ENCODE peak calls at places on chromosomes 3 and 15, in seven cellular contexts. H, T, V, C, Q, U and S are unnamed samples.

GRCh38 chr3:142209655-142210054 is 15.7 kb downstream of the GK5 start:
- DNase-seq in U (no peak), Q (peak; percentile 26), T (no peak), H (no peak), V (no peak), C (no peak), S (peak; percentile 87)

GRCh38 chr3:143552851-143553250 is 295.4 kb downstream of the SLC9A9 start:
- DNase-seq in Q (no peak), V (no peak), U (no peak), H (no peak), T (no peak), C (no peak), S (no peak)

GRCh38 chr3:48612270-48612669 is 2.8 kb upstream of the UQCRC1 start:
- DNase-seq in U (no peak), H (no peak), V (no peak), Q (no peak), T (no peak), C (no peak), S (no peak)

GRCh38 chr15:92098869-92099268 is 245.4 kb downstream of the SLCO3A1 start:
- DNase-seq in U (no peak), V (no peak), C (no peak), T (no peak), H (no peak), Q (peak; percentile 28), S (no peak)

GRCh38 chr15:52284164-52284563 is 11.4 kb downstream of the MYO5C start:
- DNase-seq in Q (no peak), V (no peak), C (no peak), U (no peak), T (peak; percentile 73), H (no peak), S (no peak)

GRCh38 chr3:165751654-165752053 is 85.6 kb downstream of the BCHE start:
- DNase-seq in H (no peak), V (no peak), T (no peak), Q (no peak), U (no peak), C (no peak), S (no peak)

GRCh38 chr3:8153778-8154177 is 347.8 kb upstream of the LMCD1 start:
- DNase-seq in V (no peak), C (no peak), T (no peak), U (no peak), Q (no peak), H (no peak), S (no peak)

GRCh38 chr3:30585654-30586053 is 20.7 kb upstream of the TGFBR2 start:
- DNase-seq in H (no peak), Q (no peak), U (no peak), C (no peak), V (no peak), T (no peak), S (no peak)

GRCh38 chr3:157089455-157090221 is 70.3 kb downstream of the CCNL1 start:
- DNase-seq in U (no peak), C (no peak), T (peak; percentile 14), H (peak; percentile 67), Q (peak; percentile 36), V (peak; percentile 56), S (peak; percentile 77)

GRCh38 chr3:66394261-66395249 is 106.3 kb downstream of the LRIG1 start:
- DNase-seq in C (peak; percentile 72), T (no peak), V (no peak), U (no peak), H (no peak), Q (no peak), S (peak; percentile 58)

GRCh38 chr3:194212021-194212868 is 76.3 kb downstream of the HES1 start:
- DNase-seq in U (no peak), H (no peak), Q (no peak), C (no peak), V (no peak), T (no peak), S (peak; percentile 28)

GRCh38 chr3:194826594-194826993 is 140.9 kb downstream of the FAM43A start:
- DNase-seq in U (no peak), H (peak; percentile 50), Q (no peak), T (no peak), V (no peak), C (no peak), S (no peak)

GRCh38 chr3:5231536-5231935 is 44.0 kb downstream of the EDEM1 start:
- DNase-seq in Q (no peak), C (no peak), T (no peak), U (no peak), V (no peak), H (no peak), S (no peak)
- TF ChIP-seq EP300 in Q (no peak), C (no peak), T (no peak), U (no peak), V (no peak), H (no peak), S (no peak)

GRCh38 chr3:147359177-147360062 is 46.9 kb downstream of the ZIC4 start:
- DNase-seq in U (no peak), C (no peak), H (no peak), Q (no peak), T (no peak), V (no peak), S (no peak)
- TF ChIP-seq EP300 in U (no peak), C (no peak), H (no peak), Q (no peak), T (no peak), V (no peak), S (no peak)

DNA sequence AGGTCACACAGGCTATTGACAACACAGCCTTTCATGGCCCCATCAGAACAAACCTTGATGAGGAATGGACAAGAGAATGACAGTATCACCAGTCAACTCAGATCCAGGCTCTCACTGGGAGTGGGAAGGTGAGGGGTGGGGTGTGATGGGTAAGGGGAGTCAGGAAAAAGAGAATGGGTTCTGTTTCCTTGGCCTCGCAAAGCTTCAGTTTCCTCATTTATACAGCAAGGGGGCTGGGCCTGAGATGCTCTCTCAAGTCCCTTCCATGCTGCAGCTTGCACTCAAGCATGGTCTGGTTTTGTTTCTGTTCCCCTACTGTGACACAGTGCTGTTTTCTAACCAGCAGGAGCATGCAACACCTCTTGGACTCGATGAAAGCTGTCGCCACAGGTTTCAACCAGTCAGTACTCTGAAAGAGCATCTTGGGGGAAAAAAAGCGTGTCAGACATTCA is 65.7 kb upstream of the IL12A start:
- DNase-seq in U (no peak), T (no peak), V (no peak), C (no peak), Q (no peak), H (no peak), S (no peak)
- TF ChIP-seq EP300 in U (no peak), T (no peak), V (no peak), C (no peak), Q (no peak), H (no peak), S (no peak)

GRCh38 chr3:71401695-71402231 is 181.8 kb downstream of the FOXP1 start:
- DNase-seq in T (no peak), H (no peak), U (no peak), Q (no peak), V (no peak), C (no peak), S (no peak)
- TF ChIP-seq EP300 in T (no peak), H (no peak), U (no peak), Q (no peak), V (no peak), C (no peak), S (no peak)

DNA sequence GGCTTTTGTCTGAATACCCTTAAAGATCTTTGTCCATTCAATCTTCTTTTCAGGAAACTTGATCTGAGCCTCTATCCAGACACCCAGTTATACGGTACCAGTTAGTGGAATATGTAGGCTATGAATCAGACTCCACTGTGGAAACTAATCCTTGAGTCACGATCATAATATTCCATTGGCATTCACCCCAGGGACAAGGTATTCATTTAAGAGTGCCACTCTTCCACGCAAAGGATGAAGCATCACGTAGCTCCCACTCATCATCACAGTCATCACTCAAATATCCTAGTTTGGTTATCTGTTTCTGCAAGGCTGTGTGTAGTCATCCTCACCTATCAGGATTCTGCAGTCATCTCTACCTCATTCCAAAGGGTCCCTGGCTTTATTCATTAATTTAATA is 85.6 kb downstream of the NEDD4 start:
- DNase-seq in Q (no peak), C (no peak), U (no peak), T (peak; percentile 92), V (no peak), H (no peak), S (no peak)
- TF ChIP-seq EP300 in Q (no peak), C (no peak), U (no peak), T (peak; percentile 94), V (no peak), H (no peak), S (no peak)

DNA sequence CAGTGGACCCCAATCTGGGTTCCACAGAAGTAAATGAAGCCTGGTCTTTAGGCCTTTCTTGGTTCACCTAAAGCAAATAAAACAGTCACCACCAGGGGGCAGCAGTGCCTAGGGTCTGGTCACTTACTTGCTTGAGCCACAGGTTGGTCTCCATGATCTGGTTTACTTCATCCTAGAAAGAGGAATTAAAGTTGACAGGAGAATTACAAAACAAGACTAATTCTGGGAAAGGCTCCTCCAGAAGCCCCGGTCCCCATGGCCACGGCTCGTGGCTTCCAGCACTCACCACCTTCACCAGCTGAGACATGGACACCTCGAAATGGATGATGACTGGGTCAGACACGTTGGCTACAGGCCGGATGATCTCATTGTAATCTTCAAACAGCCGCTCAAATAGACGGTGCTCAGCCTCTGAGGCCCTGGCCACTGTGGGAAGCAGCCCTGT is 2.3 kb downstream of the CHRNA3 start:
- DNase-seq in Q (peak; percentile 98), U (peak; percentile 66), V (peak; percentile 91), H (peak; percentile 89), T (peak; percentile 89), C (peak; percentile 94), S (peak; percentile 96)
- TF ChIP-seq EP300 in Q (no peak), U (no peak), V (peak; percentile 61), H (peak; percentile 64), T (no peak), C (no peak), S (no peak)

DNA sequence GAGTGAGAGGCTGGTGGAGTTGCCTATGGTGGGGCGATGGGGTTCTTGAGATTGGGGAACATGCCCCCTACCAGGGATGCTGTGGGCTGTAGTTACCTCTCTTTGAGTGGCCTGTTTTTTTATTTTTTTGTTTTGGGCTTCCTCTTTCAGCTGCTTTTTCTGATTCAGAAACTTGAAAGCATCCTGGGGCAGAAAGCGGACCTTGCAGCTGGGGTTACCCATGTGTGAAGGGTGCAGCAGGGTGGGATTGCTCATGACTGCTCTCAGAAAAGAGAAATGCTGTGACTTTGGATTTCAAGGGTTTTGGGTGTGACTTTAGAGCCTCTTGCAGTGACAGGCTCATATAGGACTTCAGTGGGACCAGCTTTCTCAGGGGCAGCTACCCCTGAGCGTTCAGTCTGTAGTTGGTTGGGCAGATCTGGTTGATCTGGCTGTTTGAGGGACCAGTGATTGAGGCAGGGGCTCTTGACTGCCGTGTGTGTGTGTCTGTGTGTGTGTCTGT is 1.8 kb downstream of the LIMD1 start:
- DNase-seq in C (no peak), V (no peak), T (no peak), U (no peak), Q (no peak), H (peak; percentile 59), S (no peak)
- TF ChIP-seq EP300 in C (no peak), V (no peak), T (no peak), U (no peak), Q (no peak), H (no peak), S (no peak)

DNA sequence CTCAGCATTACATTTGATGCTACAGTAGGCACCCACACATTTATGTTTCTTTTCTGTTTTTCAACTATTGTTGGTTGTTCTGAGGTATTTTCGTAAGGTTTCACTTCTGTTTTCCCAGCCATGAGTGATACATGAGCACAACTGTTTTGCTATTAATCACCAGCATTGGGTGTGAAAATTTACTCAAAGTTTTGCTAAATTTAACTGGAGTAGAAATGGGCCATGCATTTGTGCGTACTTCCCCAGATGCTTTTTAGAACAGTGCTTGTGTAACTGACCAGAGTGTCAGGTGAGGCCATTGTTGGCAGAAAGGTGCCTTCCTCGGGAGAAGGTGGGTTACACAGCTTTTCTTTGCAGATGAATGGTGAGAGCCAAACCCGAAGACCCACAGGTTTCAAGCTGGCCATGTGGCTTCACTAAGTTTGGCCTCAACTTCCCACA is 70.4 kb downstream of the ST6GAL1 start:
- DNase-seq in H (peak; percentile 33), T (no peak), C (no peak), Q (no peak), U (no peak), V (no peak), S (no peak)
- TF ChIP-seq EP300 in H (no peak), T (no peak), C (no peak), Q (peak; percentile 15), U (no peak), V (no peak), S (no peak)